ENCODE peak calls at places on chromosomes 6 and 20, in eight cellular contexts. L, H, F, N, G, Y, U and Q are unnamed samples.

GRCh38 chr6:84854801-84855400 is 90.5 kb upstream of the TBX18 start:
- DNase-seq in L (no peak), H (no peak), F (no peak), N (no peak), G (no peak), Y (no peak), U (no peak), Q (no peak)

GRCh38 chr6:147207851-147208754 is 3.9 kb downstream of the STXBP5 start:
- DNase-seq in L (no peak), H (no peak), F (no peak), N (no peak), G (no peak), Y (no peak), U (no peak), Q (no peak)

GRCh38 chr20:37921341-37921929 is 18.5 kb downstream of the VSTM2L start:
- DNase-seq in L (no peak), H (no peak), F (no peak), N (no peak), G (no peak), Y (no peak), U (no peak), Q (no peak)

GRCh38 chr6:15522856-15523529 is 139.8 kb downstream of the DTNBP1 start:
- DNase-seq in L (no peak), H (no peak), F (no peak), N (no peak), G (no peak), Y (no peak), U (no peak), Q (no peak)

GRCh38 chr20:36093025-36093803 is 61.3 kb upstream of the EPB41L1 start:
- DNase-seq in L (no peak), H (peak; percentile 86), F (peak; percentile 82), N (peak; percentile 43), G (peak; percentile 77), Y (peak; percentile 73), U (no peak), Q (peak; percentile 94)

GRCh38 chr6:56048601-56049000 is 173.2 kb upstream of the BMP5 start:
- DNase-seq in L (no peak), H (no peak), F (no peak), N (no peak), G (no peak), Y (no peak), U (no peak), Q (no peak)

GRCh38 chr6:170441316-170441715 is 111.8 kb downstream of the PSMB1 start:
- DNase-seq in L (no peak), H (no peak), F (no peak), N (no peak), G (no peak), Y (no peak), U (no peak), Q (no peak)

GRCh38 chr6:138988469-138988834 is 399 bp upstream of the REPS1 start:
- DNase-seq in L (no peak), H (no peak), F (peak; percentile 23), N (no peak), G (no peak), Y (no peak), U (no peak), Q (no peak)

GRCh38 chr6:131909408-131910218 is 41.6 kb downstream of the CCN2 start:
- DNase-seq in L (peak; percentile 78), H (peak; percentile 75), F (peak; percentile 63), N (peak; percentile 73), G (peak; percentile 67), Y (peak; percentile 40), U (peak; percentile 6), Q (no peak)

GRCh38 chr6:54805077-54805476 is 41.5 kb upstream of the FAM83B start:
- DNase-seq in L (no peak), H (no peak), F (peak; percentile 0), N (no peak), G (no peak), Y (no peak), U (no peak), Q (no peak)

GRCh38 chr20:54872440-54872839 is 397.0 kb downstream of the DOK5 start:
- DNase-seq in L (no peak), H (no peak), F (no peak), N (no peak), G (no peak), Y (no peak), U (no peak), Q (no peak)

GRCh38 chr20:3710703-3711417 is 1.5 kb downstream of the SIGLEC1 start:
- DNase-seq in L (peak; percentile 73), H (peak; percentile 93), F (peak; percentile 57), N (peak; percentile 44), G (no peak), Y (peak; percentile 69), U (peak; percentile 42), Q (peak; percentile 78)

GRCh38 chr6:20213271-20213798 is 1.1 kb upstream of the MBOAT1 start:
- DNase-seq in L (no peak), H (no peak), F (no peak), N (no peak), G (no peak), Y (no peak), U (no peak), Q (no peak)
- H3K27ac ChIP-seq in L (peak overlapping the region; percentile 94), H (peak overlapping the region; percentile 97), F (peak overlapping the region; percentile 81), N (peak overlapping the region; percentile 92), G (peak overlapping the region; percentile 89), Y (peak overlapping the region; percentile 95), U (peak overlapping the region; percentile 67), Q (peak overlapping the region; percentile 79)

GRCh38 chr20:44583179-44583578 is 800 bp downstream of the PKIG start:
- DNase-seq in L (no peak), H (no peak), F (no peak), N (no peak), G (no peak), Y (no peak), U (no peak), Q (no peak)
- H3K27ac ChIP-seq in L (peak overlapping the region; percentile 97), H (peak overlapping the region; percentile 92), F (no peak overlapping the region), N (peak overlapping the region; percentile 74), G (peak overlapping the region; percentile 83), Y (peak overlapping the region; percentile 78), U (no peak overlapping the region), Q (peak overlapping the region; percentile 72)

DNA sequence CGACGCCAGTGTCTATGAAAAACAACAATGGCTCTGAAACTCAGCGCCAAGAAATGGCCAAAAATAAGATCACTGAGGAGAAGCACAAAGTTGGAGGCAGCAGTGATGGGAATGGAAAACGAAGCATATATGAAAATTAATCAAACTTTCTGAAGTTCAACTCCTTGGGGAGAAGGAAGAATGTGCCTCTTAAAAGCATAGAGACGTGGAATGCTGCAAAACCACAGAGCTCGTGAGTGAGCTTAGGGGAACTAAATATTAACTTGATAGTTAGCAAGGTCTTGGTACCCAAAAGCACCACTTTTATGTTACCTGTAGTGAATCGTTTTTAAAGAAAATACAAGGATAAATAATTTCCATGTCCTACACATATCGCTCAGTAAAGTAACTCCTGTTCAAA is 11.2 kb upstream of the ADGRF5 start:
- DNase-seq in L (no peak), H (no peak), F (no peak), N (no peak), G (no peak), Y (no peak), U (no peak), Q (no peak)
- H3K27ac ChIP-seq in L (peak overlapping the region; percentile 56), H (peak overlapping the region; percentile 7), F (no peak overlapping the region), N (no peak overlapping the region), G (no peak overlapping the region), Y (peak overlapping the region; percentile 47), U (no peak overlapping the region), Q (peak overlapping the region; percentile 30)

DNA sequence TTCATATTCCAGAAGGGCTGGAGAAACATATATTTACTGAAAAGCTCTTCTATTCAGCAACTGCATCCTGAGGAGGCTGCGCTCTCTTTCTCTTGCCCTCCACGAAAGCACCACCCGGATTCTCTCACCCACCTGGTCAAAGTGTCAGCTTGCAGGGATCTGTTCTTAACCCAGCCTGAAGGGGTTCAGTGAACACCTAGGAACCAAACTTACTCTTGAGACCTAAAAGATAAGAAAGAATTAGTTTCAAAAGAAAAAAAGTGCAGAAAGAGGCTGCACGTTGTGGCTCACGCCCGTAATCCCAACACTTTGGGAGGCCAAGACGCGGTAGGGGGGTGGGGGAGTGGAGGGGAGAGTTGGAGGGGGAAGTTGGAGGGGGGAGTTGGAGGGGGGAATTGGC is 18.5 kb downstream of the GPX5 start:
- DNase-seq in L (no peak), H (no peak), F (no peak), N (no peak), G (no peak), Y (no peak), U (no peak), Q (no peak)
- H3K27ac ChIP-seq in L (no peak overlapping the region), H (no peak overlapping the region), F (no peak overlapping the region), N (no peak overlapping the region), G (no peak overlapping the region), Y (no peak overlapping the region), U (no peak overlapping the region), Q (no peak overlapping the region)

GRCh38 chr20:62652051-62652893 is 10.0 kb downstream of the SLCO4A1 start:
- DNase-seq in L (peak; percentile 97), H (peak; percentile 97), F (peak; percentile 88), N (peak; percentile 85), G (peak; percentile 98), Y (peak; percentile 93), U (peak; percentile 47), Q (peak; percentile 98)
- H3K27ac ChIP-seq in L (peak overlapping the region; percentile 91), H (peak overlapping the region; percentile 91), F (peak overlapping the region; percentile 74), N (peak overlapping the region; percentile 94), G (peak overlapping the region; percentile 89), Y (peak overlapping the region; percentile 89), U (peak overlapping the region; percentile 67), Q (peak overlapping the region; percentile 97)

GRCh38 chr6:52568320-52568719 is 8.5 kb downstream of the TRAM2 start:
- DNase-seq in L (no peak), H (peak; percentile 58), F (no peak), N (no peak), G (no peak), Y (no peak), U (no peak), Q (no peak)
- H3K27ac ChIP-seq in L (peak overlapping the region; percentile 78), H (no peak overlapping the region), F (no peak overlapping the region), N (no peak overlapping the region), G (peak overlapping the region; percentile 98), Y (peak overlapping the region; percentile 55), U (no peak overlapping the region), Q (no peak overlapping the region)

DNA sequence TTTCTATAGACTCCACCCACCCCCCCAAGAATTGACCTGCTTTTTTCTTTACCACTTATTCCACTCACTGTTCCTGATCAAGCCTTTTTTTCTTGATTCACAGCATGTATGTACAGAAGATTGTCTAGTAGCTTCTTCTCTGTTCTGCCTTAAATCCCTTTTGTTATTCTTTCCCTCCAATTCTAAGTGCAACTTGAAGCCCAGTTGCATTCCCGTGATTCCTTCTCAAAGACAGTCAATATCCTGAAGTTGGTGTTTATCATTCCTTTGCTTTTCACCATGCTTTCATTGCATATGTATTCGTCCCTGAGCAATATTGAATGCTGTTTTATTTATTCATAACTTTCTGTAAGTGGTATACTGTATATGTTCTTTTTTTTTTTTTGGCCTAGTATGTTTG is 21.0 kb downstream of the XRN2 start:
- DNase-seq in L (no peak), H (no peak), F (no peak), N (no peak), G (no peak), Y (no peak), U (no peak), Q (no peak)
- H3K27ac ChIP-seq in L (no peak overlapping the region), H (no peak overlapping the region), F (no peak overlapping the region), N (no peak overlapping the region), G (no peak overlapping the region), Y (peak overlapping the region; percentile 81), U (no peak overlapping the region), Q (no peak overlapping the region)